ENCODE peak calls at places on chromosomes 11 and 22, in ten cellular contexts. A, E, Z, T, X, C, O, B, R and Y are unnamed samples.

GRCh38 chr11:118230088-118230487 is 5.3 kb upstream of the JAML start:
- DNase-seq in A (no peak), E (no peak), Z (no peak), T (no peak), X (no peak), C (no peak), O (no peak), B (no peak), R (no peak), Y (no peak)

GRCh38 chr22:43723816-43724215 is 88.3 kb downstream of the EFCAB6 start:
- DNase-seq in A (no peak), E (no peak), Z (no peak), T (no peak), X (no peak), C (no peak), O (no peak), B (no peak), R (no peak), Y (no peak)

GRCh38 chr22:46537221-46537945 is at the start of gene CELSR1:
- DNase-seq in A (no peak), E (no peak), Z (peak; percentile 73), T (peak; percentile 28), X (no peak), C (peak; percentile 72), O (peak; percentile 58), B (no peak), R (no peak), Y (no peak)

GRCh38 chr11:2207212-2207611 is 35.6 kb upstream of the TH start:
- DNase-seq in A (peak; percentile 12), E (no peak), Z (no peak), T (peak; percentile 2), X (no peak), C (no peak), O (no peak), B (peak; percentile 93), R (no peak), Y (no peak)

GRCh38 chr11:115523727-115524399 is 19.6 kb upstream of the CADM1 start:
- DNase-seq in A (no peak), E (no peak), Z (no peak), T (no peak), X (no peak), C (no peak), O (no peak), B (no peak), R (no peak), Y (no peak)

GRCh38 chr11:3095712-3096361 is 38.6 kb upstream of the CARS1 start:
- DNase-seq in A (no peak), E (no peak), Z (no peak), T (no peak), X (no peak), C (no peak), O (no peak), B (no peak), R (peak; percentile 51), Y (no peak)

GRCh38 chr11:117186431-117186761 is 7.9 kb downstream of the SIDT2 start:
- DNase-seq in A (no peak), E (no peak), Z (no peak), T (no peak), X (no peak), C (peak; percentile 18), O (no peak), B (no peak), R (no peak), Y (no peak)

GRCh38 chr11:21888814-21889213 is 304.1 kb upstream of the ANO5 start:
- DNase-seq in A (no peak), E (no peak), Z (no peak), T (no peak), X (no peak), C (no peak), O (no peak), B (no peak), R (no peak), Y (no peak)

GRCh38 chr22:22870577-22871398 is 16.8 kb upstream of the IGLL5 start:
- DNase-seq in A (no peak), E (no peak), Z (no peak), T (no peak), X (no peak), C (no peak), O (no peak), B (peak; percentile 28), R (no peak), Y (no peak)

GRCh38 chr11:72257551-72257950 is 13.6 kb upstream of the PHOX2A start:
- DNase-seq in A (no peak), E (no peak), Z (no peak), T (no peak), X (no peak), C (no peak), O (no peak), B (no peak), R (no peak), Y (no peak)

GRCh38 chr11:8839957-8840945 is 70.7 kb upstream of the AKIP1 start:
- DNase-seq in A (no peak), E (no peak), Z (peak; percentile 52), T (peak; percentile 34), X (no peak), C (peak; percentile 69), O (no peak), B (no peak), R (no peak), Y (no peak)

GRCh38 chr11:82356316-82356715 is 377.3 kb downstream of the FAM181B start:
- DNase-seq in A (no peak), E (no peak), Z (no peak), T (no peak), X (no peak), C (no peak), O (no peak), B (no peak), R (no peak), Y (no peak)

GRCh38 chr11:92123540-92123939 is 101.1 kb upstream of the FAT3 start:
- DNase-seq in A (no peak), E (no peak), Z (no peak), T (no peak), X (no peak), C (no peak), O (no peak), B (no peak), R (no peak), Y (no peak)

GRCh38 chr11:65489061-65489705 is 9.7 kb upstream of the MALAT1 start:
- DNase-seq in A (no peak), E (peak; percentile 81), Z (no peak), T (peak; percentile 73), X (no peak), C (no peak), O (peak; percentile 79), B (no peak), R (no peak), Y (no peak)

GRCh38 chr11:118605116-118605867 is 2.1 kb upstream of the PHLDB1 start:
- DNase-seq in A (peak; percentile 22), E (peak; percentile 80), Z (no peak), T (peak; percentile 83), X (no peak), C (peak; percentile 57), O (no peak), B (no peak), R (peak; percentile 85), Y (no peak)

GRCh38 chr22:26777402-26777801 is 120.0 kb downstream of the MIAT start:
- DNase-seq in A (no peak), E (no peak), Z (no peak), T (no peak), X (no peak), C (no peak), O (no peak), B (no peak), R (no peak), Y (no peak)

GRCh38 chr22:26778372-26778771 is 121.0 kb downstream of the MIAT start:
- DNase-seq in A (no peak), E (no peak), Z (no peak), T (no peak), X (no peak), C (no peak), O (no peak), B (no peak), R (no peak), Y (no peak)

GRCh38 chr22:26779108-26779507 is 121.7 kb downstream of the MIAT start:
- DNase-seq in A (no peak), E (no peak), Z (no peak), T (no peak), X (no peak), C (no peak), O (no peak), B (no peak), R (no peak), Y (no peak)

GRCh38 chr22:26779929-26780328 is 122.5 kb downstream of the MIAT start:
- DNase-seq in A (no peak), E (no peak), Z (no peak), T (no peak), X (no peak), C (no peak), O (no peak), B (no peak), R (no peak), Y (no peak)

DNA sequence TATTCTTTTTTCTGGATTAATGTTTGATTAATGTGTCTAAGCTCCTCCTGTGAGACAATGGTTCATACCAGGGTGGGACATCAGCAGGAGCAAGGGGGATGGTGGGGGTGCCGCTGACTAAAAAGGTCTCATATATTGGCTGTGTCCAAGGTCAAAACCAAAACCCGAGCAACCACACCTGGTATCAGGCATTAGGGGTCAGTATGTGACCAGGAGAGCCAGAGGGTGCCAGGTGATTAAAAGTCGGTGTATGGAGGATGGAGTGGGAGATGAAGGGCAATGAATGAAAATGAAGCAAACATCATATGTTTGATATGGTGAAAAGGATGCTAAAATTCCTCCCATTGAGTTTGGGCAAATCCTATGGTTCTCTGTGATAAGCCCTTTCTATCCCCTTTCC is 118.0 kb downstream of the MIAT start:
- DNase-seq in A (no peak), E (no peak), Z (no peak), T (no peak), X (no peak), C (no peak), O (no peak), B (no peak), R (no peak), Y (no peak)
- TF ChIP-seq CTCF in A (no peak), E (no peak), Z (no peak), T (no peak), X (no peak), C (no peak), O (no peak), B (no peak), R (no peak), Y (no peak)

GRCh38 chr11:69066122-69067112 is 17.7 kb downstream of the TPCN2 start:
- DNase-seq in A (no peak), E (no peak), Z (no peak), T (no peak), X (no peak), C (no peak), O (no peak), B (no peak), R (no peak), Y (no peak)
- TF ChIP-seq CTCF in A (no peak), E (no peak), Z (no peak), T (no peak), X (no peak), C (no peak), O (no peak), B (no peak), R (no peak), Y (no peak)

GRCh38 chr11:33525789-33526188 is 174.8 kb downstream of the C11orf91 start:
- DNase-seq in A (no peak), E (no peak), Z (no peak), T (no peak), X (no peak), C (no peak), O (peak; percentile 30), B (no peak), R (no peak), Y (no peak)
- TF ChIP-seq CTCF in A (no peak), E (no peak), Z (no peak), T (no peak), X (no peak), C (no peak), O (no peak), B (no peak), R (no peak), Y (no peak)

GRCh38 chr11:75814686-75815344 is at the start of gene UVRAG:
- DNase-seq in A (peak; percentile 99), E (peak; percentile 98), Z (peak; percentile 99), T (peak; percentile 97), X (peak; percentile 99), C (peak; percentile 99), O (peak; percentile 98), B (peak; percentile 98), R (peak; percentile 98), Y (peak; percentile 93)
- TF ChIP-seq CTCF in A (no peak), E (no peak), Z (peak; percentile 61), T (peak; percentile 48), X (peak; percentile 35), C (no peak), O (no peak), B (peak; percentile 22), R (no peak), Y (no peak)